ENCODE peak calls at places on chromosomes 6 and 20, in nine cellular contexts. H, J, U, K, D, N, T, M and R are unnamed samples.

GRCh38 chr20:15440249-15440820 is 1102.9 kb upstream of the FLRT3 start:
- DNase-seq in H (no peak), J (no peak), U (no peak), K (no peak), D (no peak), N (no peak), T (no peak), M (no peak), R (no peak)

GRCh38 chr6:17130786-17131185 is 28.9 kb downstream of the STMND1 start:
- DNase-seq in H (no peak), J (no peak), U (peak), K (no peak), D (no peak), N (no peak), T (no peak), M (no peak), R (no peak)

GRCh38 chr6:55293116-55293515 is 34.2 kb upstream of the GFRAL start:
- DNase-seq in H (no peak), J (no peak), U (peak), K (no peak), D (no peak), N (no peak), T (no peak), M (no peak), R (no peak)

GRCh38 chr6:30007132-30007764 is 53.8 kb upstream of the POLR1H start:
- DNase-seq in H (peak), J (no peak), U (no peak), K (no peak), D (peak), N (no peak), T (no peak), M (peak), R (no peak)

GRCh38 chr6:139588076-139588639 is 213.7 kb upstream of the CITED2 start:
- DNase-seq in H (no peak), J (no peak), U (peak), K (no peak), D (no peak), N (no peak), T (no peak), M (no peak), R (peak)

GRCh38 chr6:25229671-25230321 is 49.4 kb upstream of the CARMIL1 start:
- DNase-seq in H (no peak), J (peak), U (peak), K (no peak), D (no peak), N (no peak), T (peak), M (no peak), R (peak)

GRCh38 chr6:16647422-16647821 is 113.8 kb downstream of the ATXN1 start:
- DNase-seq in H (no peak), J (no peak), U (no peak), K (no peak), D (no peak), N (no peak), T (no peak), M (no peak), R (no peak)

GRCh38 chr6:149771925-149772324 is 22.4 kb downstream of the PCMT1 start:
- DNase-seq in H (no peak), J (no peak), U (no peak), K (no peak), D (no peak), N (no peak), T (no peak), M (no peak), R (no peak)

GRCh38 chr6:148288566-148288965 is 54.1 kb upstream of the SASH1 start:
- DNase-seq in H (no peak), J (no peak), U (no peak), K (no peak), D (no peak), N (no peak), T (no peak), M (no peak), R (no peak)